ENCODE peak calls at places on chromosomes 7 and 10, in six cellular contexts. V is pancreas; A is CD4-positive, alpha-beta memory T cell; F is uterus; X is naive thymus-derived CD4-positive, alpha-beta T cell; Q is HCT116. L is an unnamed sample.

GRCh38 chr7:23918856-23919255 is 208.8 kb downstream of the STK31 start:
- DNase-seq in F (no peak), Q (no peak), V (no peak), A (no peak), X (no peak), L (no peak)

GRCh38 chr10:96890172-96890513 is 58.0 kb downstream of the LCOR start:
- DNase-seq in X (no peak), Q (no peak), F (no peak), V (no peak), A (no peak), L (no peak)

GRCh38 chr10:131065673-131066331 is 245.7 kb downstream of the TCERG1L start:
- DNase-seq in X (no peak), Q (no peak), F (no peak), A (no peak), V (no peak), L (no peak)

GRCh38 chr7:11332865-11333228 is 359.2 kb downstream of the PHF14 start:
- DNase-seq in Q (no peak), V (no peak), A (no peak), F (no peak), X (no peak), L (no peak)

GRCh38 chr7:151808296-151809155 is 68.4 kb downstream of the PRKAG2 start:
- DNase-seq in A (no peak), X (no peak), V (peak; percentile 59), F (no peak), Q (peak; percentile 44), L (no peak)

GRCh38 chr10:103765981-103766380 is 89.4 kb downstream of the SH3PXD2A start:
- DNase-seq in A (peak; percentile 77), Q (no peak), V (peak; percentile 78), X (peak; percentile 78), F (no peak), L (peak; percentile 83)

GRCh38 chr10:77949167-77949566 is 22.6 kb upstream of the DLG5 start:
- DNase-seq in A (no peak), Q (peak; percentile 82), X (no peak), F (peak; percentile 46), V (no peak), L (no peak)

GRCh38 chr10:48249004-48249762 is 25.3 kb downstream of the FRMPD2 start:
- DNase-seq in Q (no peak), V (no peak), F (no peak), A (no peak), X (no peak), L (no peak)

GRCh38 chr7:70582921-70583895 is 548.7 kb upstream of the GALNT17 start:
- DNase-seq in Q (no peak), F (no peak), A (no peak), X (no peak), V (no peak), L (no peak)

GRCh38 chr7:14821757-14822480 is 80.6 kb downstream of the DGKB start:
- DNase-seq in X (no peak), F (no peak), A (no peak), Q (no peak), V (no peak), L (no peak)

GRCh38 chr7:128266891-128267839 is 26.1 kb downstream of the LEP start:
- DNase-seq in Q (no peak), A (no peak), X (no peak), F (peak; percentile 74), V (no peak), L (no peak)

GRCh38 chr10:16497911-16498310 is 23.8 kb downstream of the C1QL3 start:
- DNase-seq in F (no peak), A (no peak), X (no peak), Q (no peak), V (no peak), L (no peak)

GRCh38 chr7:128865996-128866877 is 3.6 kb downstream of the ATP6V1F start:
- DNase-seq in Q (no peak), F (no peak), X (no peak), A (no peak), V (no peak), L (no peak)

GRCh38 chr10:34739915-34740314 is 75.2 kb downstream of the PARD3 start:
- DNase-seq in A (no peak), Q (no peak), F (peak; percentile 69), V (peak; percentile 61), X (no peak), L (no peak)

GRCh38 chr10:13309792-13310191 is 9.9 kb upstream of the PHYH start:
- DNase-seq in F (no peak), Q (no peak), A (no peak), V (no peak), X (no peak), L (no peak)

GRCh38 chr10:126895214-126895781 is 9.9 kb upstream of the DOCK1 start:
- DNase-seq in F (no peak), V (no peak), Q (no peak), X (no peak), A (no peak), L (no peak)

GRCh38 chr7:99699946-99700345 is 20.1 kb upstream of the CYP3A5 start:
- DNase-seq in Q (no peak), A (no peak), F (no peak), V (no peak), X (no peak), L (no peak)

GRCh38 chr7:134910968-134911367 is 75.3 kb upstream of the AGBL3 start:
- DNase-seq in X (no peak), A (no peak), Q (no peak), F (no peak), V (no peak), L (no peak)

GRCh38 chr7:30652951-30653641 is 29.2 kb downstream of the CRHR2 start:
- DNase-seq in F (no peak), V (no peak), Q (no peak), A (no peak), X (no peak), L (no peak)

GRCh38 chr10:1754506-1755177 is 17.3 kb upstream of the ADARB2 start:
- DNase-seq in X (no peak), V (no peak), F (no peak), A (no peak), Q (no peak), L (no peak)

GRCh38 chr7:143126146-143126545 is 5.7 kb upstream of the PIP start:
- DNase-seq in A (no peak), F (no peak), X (no peak), Q (no peak), V (no peak), L (no peak)

GRCh38 chr10:58266826-58267712 is 625 bp downstream of the IPMK start:
- DNase-seq in F (peak; percentile 38), A (peak; percentile 45), X (peak; percentile 52), V (peak; percentile 77), Q (no peak), L (peak; percentile 35)

GRCh38 chr7:128104109-128104742 is 73.0 kb upstream of the LRRC4 start:
- DNase-seq in X (no peak), F (no peak), A (no peak), Q (no peak), V (peak; percentile 63), L (no peak)

GRCh38 chr10:100020161-100020882 is 10.6 kb upstream of the DNMBP start:
- DNase-seq in A (no peak), V (no peak), X (no peak), F (no peak), Q (no peak), L (no peak)

GRCh38 chr10:25080880-25081581 is 64.6 kb downstream of the THNSL1 start:
- DNase-seq in X (peak; percentile 43), V (peak; percentile 80), Q (peak; percentile 79), A (peak; percentile 49), F (peak; percentile 78), L (peak; percentile 15)

GRCh38 chr7:149856-150636 is 42.3 kb upstream of the FAM20C start:
- DNase-seq in Q (no peak), V (peak; percentile 73), F (peak; percentile 48), A (no peak), X (no peak), L (peak; percentile 23)

GRCh38 chr7:106064836-106065559 is 47.1 kb downstream of the SYPL1 start:
- DNase-seq in X (no peak), Q (peak; percentile 82), F (peak; percentile 92), V (peak; percentile 66), A (no peak), L (no peak)

GRCh38 chr7:47346378-47346914 is 235.5 kb downstream of the TNS3 start:
- DNase-seq in V (no peak), Q (no peak), F (no peak), X (no peak), A (no peak), L (no peak)

GRCh38 chr10:22174442-22174841 is 43.4 kb downstream of the EBLN1 start:
- DNase-seq in X (no peak), A (no peak), Q (no peak), V (no peak), F (no peak), L (no peak)

GRCh38 chr10:113133497-113133896 is 183.4 kb downstream of the TCF7L2 start:
- DNase-seq in X (no peak), V (no peak), A (no peak), F (no peak), Q (no peak), L (no peak)

GRCh38 chr7:22657479-22657878 is 69.5 kb upstream of the IL6 start:
- DNase-seq in F (no peak), A (no peak), Q (no peak), V (no peak), X (peak; percentile 30), L (no peak)
- H3K4me1 ChIP-seq in F (no peaks in the 10 kb centered on the region), A (no peaks in the 10 kb centered on the region), Q (no peaks in the 10 kb centered on the region), V (no peaks in the 10 kb centered on the region), X (peaks cover 4% of the 10 kb centered on the region), L (no peaks in the 10 kb centered on the region)

GRCh38 chr10:133261726-133262325 is 14.8 kb downstream of the ADAM8 start:
- DNase-seq in X (peak; percentile 71), A (peak; percentile 75), Q (no peak), V (peak; percentile 96), F (peak; percentile 87), L (peak; percentile 81)
- H3K27ac ChIP-seq in X (peak overlapping the region; percentile 87), A (peak overlapping the region; percentile 83), Q (peak overlapping the region; percentile 95), V (peak overlapping the region; percentile 88), F (peak overlapping the region; percentile 93), L (peak overlapping the region; percentile 90)

GRCh38 chr7:26858229-26858568 is 6.2 kb downstream of the SKAP2 start:
- DNase-seq in Q (no peak), A (no peak), V (no peak), X (no peak), F (no peak), L (no peak)
- H3K4me1 ChIP-seq in Q (peaks cover 39% of the 10 kb centered on the region), A (peaks cover 4% of the 10 kb centered on the region), V (peaks cover 11% of the 10 kb centered on the region), X (no peaks in the 10 kb centered on the region), F (no peaks in the 10 kb centered on the region), L (no peaks in the 10 kb centered on the region)

GRCh38 chr10:102546606-102547310 is 43.0 kb downstream of the SUFU start:
- DNase-seq in Q (no peak), V (peak; percentile 18), A (no peak), F (no peak), X (no peak), L (no peak)

GRCh38 chr10:102540023-102540422 is 36.3 kb downstream of the SUFU start:
- DNase-seq in F (no peak), Q (peak; percentile 31), A (no peak), X (no peak), V (no peak), L (peak; percentile 16)

GRCh38 chr10:102545997-102546396 is 42.2 kb downstream of the SUFU start:
- DNase-seq in A (no peak), V (peak; percentile 19), X (no peak), F (no peak), Q (no peak), L (no peak)

GRCh38 chr10:102545265-102545664 is 41.5 kb downstream of the SUFU start:
- DNase-seq in F (no peak), V (no peak), Q (no peak), X (no peak), A (no peak), L (no peak)

GRCh38 chr10:102542800-102543418 is 39.1 kb downstream of the SUFU start:
- DNase-seq in F (no peak), A (no peak), X (no peak), V (no peak), Q (no peak), L (no peak)
- H3K27ac ChIP-seq in F (no peak overlapping the region), A (no peak overlapping the region), X (no peak overlapping the region), V (no peak overlapping the region), Q (no peak overlapping the region), L (no peak overlapping the region)

GRCh38 chr10:69335063-69335587 is 56.8 kb downstream of the HK1 start:
- DNase-seq in V (no peak), A (no peak), F (peak; percentile 23), X (no peak), Q (no peak), L (peak; percentile 45)
- H3K4me1 ChIP-seq in V (peaks cover 19% of the 10 kb centered on the region), A (peaks cover 82% of the 10 kb centered on the region), F (peaks cover 4% of the 10 kb centered on the region), X (peaks cover 50% of the 10 kb centered on the region), Q (peaks cover 22% of the 10 kb centered on the region), L (peaks cover 40% of the 10 kb centered on the region)